ENCODE peak calls at places on chromosomes 12 and 14, in ten cellular contexts. L, I, S, Q, V, O, K, J, H and Z are unnamed samples.

GRCh38 chr14:68598621-68599447 is 194.0 kb downstream of the ZFP36L1 start:
- DNase-seq in L (peak; percentile 74), I (no peak), S (peak; percentile 96), Q (peak; percentile 97), V (no peak), O (peak; percentile 14), K (no peak), J (no peak), H (no peak), Z (no peak)

GRCh38 chr14:55102141-55102547 is 26.9 kb upstream of the LGALS3 start:
- DNase-seq in L (peak; percentile 71), I (peak; percentile 76), S (peak; percentile 100), Q (peak; percentile 96), V (no peak), O (peak; percentile 31), K (peak; percentile 38), J (no peak), H (peak; percentile 85), Z (peak; percentile 64)

GRCh38 chr12:48999371-49000131 is at the start of gene DDN:
- DNase-seq in L (no peak), I (peak; percentile 59), S (no peak), Q (peak; percentile 52), V (no peak), O (no peak), K (no peak), J (no peak), H (peak; percentile 82), Z (peak; percentile 85)

GRCh38 chr14:95318399-95318834 is 1.3 kb downstream of the CLMN start:
- DNase-seq in L (no peak), I (no peak), S (no peak), Q (no peak), V (no peak), O (no peak), K (no peak), J (no peak), H (no peak), Z (no peak)

GRCh38 chr12:9669534-9669933 is at the start of gene CLEC2D:
- DNase-seq in L (no peak), I (peak; percentile 72), S (no peak), Q (no peak), V (no peak), O (no peak), K (no peak), J (no peak), H (peak; percentile 71), Z (peak; percentile 69)

GRCh38 chr12:52971701-52972329 is 22.9 kb downstream of the KRT18 start:
- DNase-seq in L (no peak), I (no peak), S (peak; percentile 73), Q (peak; percentile 75), V (no peak), O (no peak), K (no peak), J (no peak), H (no peak), Z (no peak)

GRCh38 chr12:95066091-95066855 is 7.1 kb downstream of the NR2C1 start:
- DNase-seq in L (peak; percentile 80), I (no peak), S (no peak), Q (no peak), V (no peak), O (no peak), K (no peak), J (no peak), H (no peak), Z (no peak)

GRCh38 chr12:115857160-115857920 is 420.2 kb downstream of the MED13L start:
- DNase-seq in L (no peak), I (no peak), S (no peak), Q (no peak), V (no peak), O (no peak), K (no peak), J (no peak), H (no peak), Z (no peak)

GRCh38 chr14:37946819-37947218 is 260.9 kb upstream of the SSTR1 start:
- DNase-seq in L (no peak), I (no peak), S (no peak), Q (no peak), V (no peak), O (no peak), K (no peak), J (no peak), H (no peak), Z (no peak)

GRCh38 chr14:54642950-54643695 is 76.2 kb downstream of the SAMD4A start:
- DNase-seq in L (no peak), I (no peak), S (peak; percentile 64), Q (peak; percentile 46), V (no peak), O (no peak), K (no peak), J (no peak), H (no peak), Z (peak; percentile 32)

GRCh38 chr14:89387922-89388685 is 28.9 kb downstream of the FOXN3 start:
- DNase-seq in L (no peak), I (no peak), S (no peak), Q (no peak), V (no peak), O (no peak), K (no peak), J (no peak), H (no peak), Z (no peak)